ENCODE peak calls at places on chromosome 17, in six cellular contexts. One of them, this sample, is unnamed.

GRCh38 chr17:20302191-20302917 is 165.0 kb downstream of the LGALS9B start:
- DNase-seq in stimulated activated CD4-positive, alpha-beta T cell treated with anti-CD3 and anti-CD28 coated beads, Interleukin-1b, Interleukin-23, amount 100 ng/mL, for 1 hour: no peak
- DNase-seq in prostate gland: no peak
- DNase-seq in GOT3: no peak
- DNase-seq in activated CD4-positive, alpha-beta T cell treated with anti-CD3 and anti-CD28 coated beads, Interleukin-2, amount 50 U/mL, for 48 hours: no peak
- DNase-seq in tibial nerve: no peak
- DNase-seq in this sample: no peak

GRCh38 chr17:49029841-49030240 is 32.7 kb downstream of the IGF2BP1 start:
- DNase-seq in stimulated activated CD4-positive, alpha-beta T cell treated with anti-CD3 and anti-CD28 coated beads, Interleukin-1b, Interleukin-23, amount 100 ng/mL, for 1 hour: no peak
- DNase-seq in prostate gland: no peak
- DNase-seq in GOT3: no peak
- DNase-seq in activated CD4-positive, alpha-beta T cell treated with anti-CD3 and anti-CD28 coated beads, Interleukin-2, amount 50 U/mL, for 48 hours: no peak
- DNase-seq in tibial nerve: no peak
- DNase-seq in this sample: no peak

GRCh38 chr17:38705803-38706624 is 941 bp downstream of the MLLT6 start:
- DNase-seq in stimulated activated CD4-positive, alpha-beta T cell treated with anti-CD3 and anti-CD28 coated beads, Interleukin-1b, Interleukin-23, amount 100 ng/mL, for 1 hour: no peak
- DNase-seq in prostate gland: peak; percentile 49
- DNase-seq in GOT3: no peak
- DNase-seq in activated CD4-positive, alpha-beta T cell treated with anti-CD3 and anti-CD28 coated beads, Interleukin-2, amount 50 U/mL, for 48 hours: peak; percentile 36
- DNase-seq in tibial nerve: peak; percentile 35
- DNase-seq in this sample: peak; percentile 73

GRCh38 chr17:7019406-7019805 is 3.4 kb upstream of the BCL6B start:
- DNase-seq in stimulated activated CD4-positive, alpha-beta T cell treated with anti-CD3 and anti-CD28 coated beads, Interleukin-1b, Interleukin-23, amount 100 ng/mL, for 1 hour: no peak
- DNase-seq in prostate gland: no peak
- DNase-seq in GOT3: no peak
- DNase-seq in activated CD4-positive, alpha-beta T cell treated with anti-CD3 and anti-CD28 coated beads, Interleukin-2, amount 50 U/mL, for 48 hours: no peak
- DNase-seq in tibial nerve: no peak
- DNase-seq in this sample: no peak

GRCh38 chr17:82863941-82864720 is 24.3 kb upstream of the ZNF750 start:
- DNase-seq in stimulated activated CD4-positive, alpha-beta T cell treated with anti-CD3 and anti-CD28 coated beads, Interleukin-1b, Interleukin-23, amount 100 ng/mL, for 1 hour: peak; percentile 44
- DNase-seq in prostate gland: no peak
- DNase-seq in GOT3: no peak
- DNase-seq in activated CD4-positive, alpha-beta T cell treated with anti-CD3 and anti-CD28 coated beads, Interleukin-2, amount 50 U/mL, for 48 hours: peak; percentile 79
- DNase-seq in tibial nerve: no peak
- DNase-seq in this sample: peak; percentile 50

GRCh38 chr17:43406676-43407645 is 8.2 kb downstream of the ARL4D start:
- DNase-seq in stimulated activated CD4-positive, alpha-beta T cell treated with anti-CD3 and anti-CD28 coated beads, Interleukin-1b, Interleukin-23, amount 100 ng/mL, for 1 hour: no peak
- DNase-seq in prostate gland: no peak
- DNase-seq in GOT3: no peak
- DNase-seq in activated CD4-positive, alpha-beta T cell treated with anti-CD3 and anti-CD28 coated beads, Interleukin-2, amount 50 U/mL, for 48 hours: no peak
- DNase-seq in tibial nerve: no peak
- DNase-seq in this sample: peak; percentile 78

GRCh38 chr17:42578282-42578869 is 847 bp upstream of the PSMC3IP start:
- DNase-seq in stimulated activated CD4-positive, alpha-beta T cell treated with anti-CD3 and anti-CD28 coated beads, Interleukin-1b, Interleukin-23, amount 100 ng/mL, for 1 hour: peak; percentile 56
- DNase-seq in prostate gland: peak; percentile 69
- DNase-seq in GOT3: peak; percentile 9
- DNase-seq in activated CD4-positive, alpha-beta T cell treated with anti-CD3 and anti-CD28 coated beads, Interleukin-2, amount 50 U/mL, for 48 hours: peak; percentile 79
- DNase-seq in tibial nerve: peak; percentile 69
- DNase-seq in this sample: peak; percentile 82

GRCh38 chr17:51846561-51846960 is 312.0 kb downstream of the CA10 start:
- DNase-seq in stimulated activated CD4-positive, alpha-beta T cell treated with anti-CD3 and anti-CD28 coated beads, Interleukin-1b, Interleukin-23, amount 100 ng/mL, for 1 hour: no peak
- DNase-seq in prostate gland: no peak
- DNase-seq in GOT3: no peak
- DNase-seq in activated CD4-positive, alpha-beta T cell treated with anti-CD3 and anti-CD28 coated beads, Interleukin-2, amount 50 U/mL, for 48 hours: no peak
- DNase-seq in tibial nerve: no peak
- DNase-seq in this sample: no peak

GRCh38 chr17:66008680-66009079 is 183.3 kb downstream of the CEP112 start:
- DNase-seq in stimulated activated CD4-positive, alpha-beta T cell treated with anti-CD3 and anti-CD28 coated beads, Interleukin-1b, Interleukin-23, amount 100 ng/mL, for 1 hour: no peak
- DNase-seq in prostate gland: no peak
- DNase-seq in GOT3: no peak
- DNase-seq in activated CD4-positive, alpha-beta T cell treated with anti-CD3 and anti-CD28 coated beads, Interleukin-2, amount 50 U/mL, for 48 hours: no peak
- DNase-seq in tibial nerve: no peak
- DNase-seq in this sample: no peak